ENCODE peak calls at places on chromosomes 11 and 22, in four cellular contexts. One of them, this sample, is unnamed.
A peak's percentile ranks its signal among the peaks of the same experiment; 100 is the strongest.

GRCh38 chr11:64858467-64859401 is 14.3 kb upstream of the CDC42BPG start:
- DNase-seq in HepG2: no peak
- DNase-seq in GM12878: no peak
- DNase-seq in K562: no peak
- DNase-seq in this sample: no peak

GRCh38 chr11:48034926-48035876 is 54.8 kb downstream of the PTPRJ start:
- DNase-seq in HepG2: no peak
- DNase-seq in GM12878: no peak
- DNase-seq in K562: no peak
- DNase-seq in this sample: no peak

GRCh38 chr22:32836286-32836859 is 34.9 kb downstream of the TIMP3 start:
- DNase-seq in HepG2: peak; percentile 11
- DNase-seq in K562: peak; percentile 20
- DNase-seq in GM12878: no peak
- DNase-seq in this sample: peak; percentile 51

GRCh38 chr11:95512177-95512576 is 277.4 kb downstream of the FAM76B start:
- DNase-seq in GM12878: no peak
- DNase-seq in HepG2: no peak
- DNase-seq in K562: no peak
- DNase-seq in this sample: no peak

GRCh38 chr11:86955111-86955673 is at the start of gene FZD4:
- DNase-seq in K562: peak; percentile 94
- DNase-seq in GM12878: no peak
- DNase-seq in HepG2: peak; percentile 76
- DNase-seq in this sample: peak; percentile 98

GRCh38 chr22:20451920-20452319 is 14.3 kb upstream of the SCARF2 start:
- DNase-seq in HepG2: no peak
- DNase-seq in K562: no peak
- DNase-seq in GM12878: no peak
- DNase-seq in this sample: no peak

GRCh38 chr22:37205046-37205445 is 7.2 kb downstream of the SSTR3 start:
- DNase-seq in GM12878: no peak
- DNase-seq in HepG2: no peak
- DNase-seq in K562: no peak
- DNase-seq in this sample: peak; percentile 7

GRCh38 chr22:22771696-22772377 is 115.8 kb upstream of the IGLL5 start:
- DNase-seq in GM12878: no peak
- DNase-seq in HepG2: no peak
- DNase-seq in K562: no peak
- DNase-seq in this sample: no peak

GRCh38 chr11:112856133-112856532 is 105.1 kb upstream of the NCAM1 start:
- DNase-seq in K562: no peak
- DNase-seq in GM12878: no peak
- DNase-seq in HepG2: no peak
- DNase-seq in this sample: no peak

GRCh38 chr22:30252411-30253204 is 6.0 kb upstream of the LIF start:
- DNase-seq in GM12878: no peak
- DNase-seq in K562: no peak
- DNase-seq in HepG2: no peak
- DNase-seq in this sample: no peak

GRCh38 chr11:87425391-87425790 is 387.7 kb downstream of the TMEM135 start:
- DNase-seq in HepG2: no peak
- DNase-seq in GM12878: no peak
- DNase-seq in K562: no peak
- DNase-seq in this sample: no peak

GRCh38 chr11:1573847-1574255 is 1.8 kb upstream of the DUSP8 start:
- DNase-seq in GM12878: no peak
- DNase-seq in HepG2: no peak
- DNase-seq in K562: no peak
- DNase-seq in this sample: peak; percentile 62

GRCh38 chr11:77592727-77593126 is 3.0 kb downstream of the AQP11 start:
- DNase-seq in GM12878: no peak
- DNase-seq in K562: no peak
- DNase-seq in HepG2: no peak
- DNase-seq in this sample: no peak

GRCh38 chr11:77590194-77590591 is 440 bp downstream of the AQP11 start:
- DNase-seq in K562: no peak
- DNase-seq in GM12878: no peak
- DNase-seq in HepG2: peak; percentile 67
- DNase-seq in this sample: no peak

GRCh38 chr11:77589521-77590193 is at the start of gene AQP11:
- DNase-seq in K562: peak; percentile 86
- DNase-seq in GM12878: peak; percentile 24
- DNase-seq in HepG2: peak; percentile 86
- DNase-seq in this sample: peak; percentile 96

GRCh38 chr11:77593883-77594282 is 4.1 kb downstream of the AQP11 start:
- DNase-seq in GM12878: no peak
- DNase-seq in HepG2: peak; percentile 78
- DNase-seq in K562: no peak
- DNase-seq in this sample: no peak

GRCh38 chr11:77589181-77589520 is 602 bp upstream of the AQP11 start:
- DNase-seq in GM12878: no peak
- DNase-seq in K562: no peak
- DNase-seq in HepG2: no peak
- DNase-seq in this sample: no peak
- TF ChIP-seq CTCF in GM12878: no peak
- TF ChIP-seq CTCF in K562: no peak
- TF ChIP-seq CTCF in HepG2: no peak
- TF ChIP-seq CTCF in this sample: no peak

GRCh38 chr11:17272823-17273222 is 3.7 kb upstream of the NUCB2 start:
- DNase-seq in GM12878: no peak
- DNase-seq in HepG2: no peak
- DNase-seq in K562: no peak
- DNase-seq in this sample: no peak

GRCh38 chr11:17263803-17264202 is 12.7 kb upstream of the NUCB2 start:
- DNase-seq in K562: no peak
- DNase-seq in HepG2: no peak
- DNase-seq in GM12878: no peak
- DNase-seq in this sample: no peak

GRCh38 chr11:17266781-17267180 is 9.8 kb upstream of the NUCB2 start:
- DNase-seq in HepG2: no peak
- DNase-seq in K562: no peak
- DNase-seq in GM12878: no peak
- DNase-seq in this sample: no peak

GRCh38 chr11:17267576-17267975 is 9.0 kb upstream of the NUCB2 start:
- DNase-seq in GM12878: no peak
- DNase-seq in HepG2: no peak
- DNase-seq in K562: no peak
- DNase-seq in this sample: no peak
- TF ChIP-seq FOXM1 in GM12878: no peak
- TF ChIP-seq FOXM1 in HepG2: no peak
- TF ChIP-seq FOXM1 in K562: no peak
- TF ChIP-seq FOXM1 in this sample: no peak

DNA sequence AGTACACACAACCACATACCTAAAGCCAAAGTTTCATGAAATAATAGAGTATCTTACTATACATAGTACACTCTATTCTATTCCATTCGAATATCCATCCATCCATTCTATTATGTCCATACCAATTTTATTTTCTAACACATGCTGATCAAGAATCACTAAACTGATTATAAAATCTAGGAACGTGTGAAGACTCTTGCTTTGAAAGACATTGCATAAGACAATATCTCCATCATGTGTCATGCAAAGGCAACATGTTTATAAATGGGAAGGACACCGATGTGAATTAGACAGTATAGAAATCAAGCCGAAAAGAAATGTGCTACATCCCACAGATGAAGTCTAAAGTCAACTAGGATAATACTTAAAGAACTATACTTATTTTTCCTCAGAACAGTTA is 1561.5 kb upstream of the TENM4 start:
- DNase-seq in HepG2: no peak
- DNase-seq in GM12878: no peak
- DNase-seq in K562: no peak
- DNase-seq in this sample: no peak
- TF ChIP-seq CTCF in HepG2: no peak
- TF ChIP-seq CTCF in GM12878: no peak
- TF ChIP-seq CTCF in K562: no peak
- TF ChIP-seq CTCF in this sample: no peak

GRCh38 chr11:117876341-117877119 is at the start of gene FXYD6:
- DNase-seq in GM12878: no peak
- DNase-seq in K562: no peak
- DNase-seq in HepG2: no peak
- DNase-seq in this sample: peak; percentile 95
- TF ChIP-seq FOXM1 in GM12878: no peak
- TF ChIP-seq FOXM1 in K562: no peak
- TF ChIP-seq FOXM1 in HepG2: no peak
- TF ChIP-seq FOXM1 in this sample: no peak

DNA sequence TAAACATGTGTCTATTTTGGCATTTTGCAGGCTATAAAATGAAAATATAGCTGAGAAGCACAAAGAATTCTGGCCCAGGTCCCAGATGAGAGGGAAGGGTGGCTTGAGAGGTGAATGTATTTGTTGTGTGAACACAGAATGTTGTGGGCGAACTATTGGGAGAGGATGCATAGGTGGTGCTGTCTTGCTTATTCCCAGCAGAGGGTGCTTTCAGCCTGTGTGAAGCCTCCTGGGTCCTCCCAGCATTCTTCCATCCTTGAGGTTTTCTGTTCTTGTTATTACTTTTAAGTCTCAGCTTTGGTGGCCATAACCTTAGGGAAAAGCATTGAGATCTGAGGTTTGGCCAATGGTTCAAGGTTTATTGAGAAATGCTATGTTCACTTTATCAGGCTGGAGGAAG is 108.7 kb upstream of the SNX19 start:
- DNase-seq in HepG2: peak; percentile 5
- DNase-seq in GM12878: no peak
- DNase-seq in K562: peak; percentile 6
- DNase-seq in this sample: peak; percentile 24
- TF ChIP-seq CTCF in HepG2: peak; percentile 44
- TF ChIP-seq CTCF in GM12878: peak; percentile 34
- TF ChIP-seq CTCF in K562: peak; percentile 36
- TF ChIP-seq CTCF in this sample: peak; percentile 27

GRCh38 chr22:48513929-48514328 is 1313.7 kb downstream of the BRD1 start:
- DNase-seq in K562: no peak
- DNase-seq in HepG2: no peak
- DNase-seq in GM12878: no peak
- DNase-seq in this sample: no peak
- TF ChIP-seq FOXM1 in K562: no peak
- TF ChIP-seq FOXM1 in HepG2: no peak
- TF ChIP-seq FOXM1 in GM12878: no peak
- TF ChIP-seq FOXM1 in this sample: no peak

GRCh38 chr11:109320595-109320994 is 101.4 kb upstream of the C11orf87 start:
- DNase-seq in GM12878: no peak
- DNase-seq in K562: no peak
- DNase-seq in HepG2: no peak
- DNase-seq in this sample: no peak
- TF ChIP-seq CTCF in GM12878: no peak
- TF ChIP-seq CTCF in K562: no peak
- TF ChIP-seq CTCF in HepG2: no peak
- TF ChIP-seq CTCF in this sample: peak; percentile 14

GRCh38 chr22:25478573-25478972 is 85.9 kb upstream of the GRK3 start:
- DNase-seq in HepG2: no peak
- DNase-seq in K562: no peak
- DNase-seq in GM12878: no peak
- DNase-seq in this sample: no peak
- TF ChIP-seq FOXM1 in HepG2: no peak
- TF ChIP-seq FOXM1 in K562: no peak
- TF ChIP-seq FOXM1 in GM12878: no peak
- TF ChIP-seq FOXM1 in this sample: no peak

DNA sequence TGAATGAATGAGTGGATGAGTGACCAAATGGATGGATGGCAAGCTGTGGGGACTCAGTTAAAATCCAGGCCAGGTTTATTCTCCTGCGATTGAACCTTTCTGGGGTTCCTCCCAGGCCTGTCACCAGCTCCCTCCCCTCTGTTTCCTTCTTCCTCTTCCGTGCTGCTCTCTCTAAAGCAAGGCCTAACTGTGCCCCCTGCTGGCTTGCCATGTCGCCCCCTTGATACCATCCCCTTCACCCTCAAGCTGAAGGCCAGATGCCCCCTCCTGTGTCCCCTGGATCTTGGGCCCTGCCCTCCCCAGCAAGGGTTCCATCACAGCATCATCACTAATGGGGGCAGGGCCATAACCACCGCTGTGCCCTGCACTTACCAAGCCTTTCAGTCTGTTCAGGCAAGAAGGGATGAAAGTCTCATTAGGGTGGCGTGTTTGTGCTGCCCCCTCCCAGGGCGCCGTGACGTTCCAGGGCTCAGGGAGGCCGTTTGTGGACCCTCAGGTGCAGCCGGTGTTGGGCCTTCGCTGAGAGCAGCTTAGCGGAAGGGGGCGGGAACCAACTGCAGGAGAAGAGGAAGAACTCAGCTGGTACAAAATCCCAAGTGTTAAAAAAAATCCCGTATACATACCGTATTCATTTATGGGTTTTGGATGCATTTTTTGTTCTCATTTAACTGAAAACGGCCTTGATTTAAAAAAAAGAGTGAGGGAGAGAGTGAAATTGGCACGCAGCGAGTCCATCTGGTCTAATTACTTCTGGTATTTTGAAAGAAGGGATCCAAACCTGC is 69.9 kb downstream of the MPPED1 start:
- DNase-seq in HepG2: peak; percentile 18
- DNase-seq in GM12878: no peak
- DNase-seq in K562: peak; percentile 4
- DNase-seq in this sample: no peak
- TF ChIP-seq CTCF in HepG2: peak; percentile 72
- TF ChIP-seq CTCF in GM12878: peak; percentile 27
- TF ChIP-seq CTCF in K562: peak; percentile 17
- TF ChIP-seq CTCF in this sample: no peak

DNA sequence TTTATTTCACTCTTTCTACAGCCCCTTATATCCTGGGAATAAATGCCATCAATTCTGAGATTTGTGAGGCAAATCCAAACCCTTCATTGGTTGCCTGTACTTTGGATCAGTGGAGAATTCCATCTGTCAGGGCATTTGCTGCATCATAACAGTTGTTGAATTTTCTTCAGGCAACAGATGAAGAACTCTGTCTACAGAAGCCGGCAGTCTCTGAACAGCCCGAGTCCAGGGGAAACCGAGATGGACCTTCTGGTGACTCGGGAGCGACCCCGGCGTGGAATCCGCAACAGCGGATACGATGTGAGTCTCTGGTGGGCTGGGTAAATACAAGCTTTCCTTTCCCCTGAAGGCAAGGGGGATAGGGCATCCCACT is 82.3 kb downstream of the C11orf91 start:
- DNase-seq in GM12878: no peak
- DNase-seq in HepG2: no peak
- DNase-seq in K562: no peak
- DNase-seq in this sample: no peak
- TF ChIP-seq FOXM1 in GM12878: no peak
- TF ChIP-seq FOXM1 in HepG2: no peak
- TF ChIP-seq FOXM1 in K562: no peak
- TF ChIP-seq FOXM1 in this sample: no peak